ENCODE peak calls at places on chromosomes 5 and 9, in ten cellular contexts. U is keratinocyte, C is heart left ventricle, E is tibial nerve, G is ovary, P is fibroblast of lung, J is body of pancreas, F is upper lobe of right lung, K is A673, R is Peyer's patch. T is an unnamed sample.

GRCh38 chr5:16600397-16600796 is 16.4 kb downstream of the RETREG1 start:
- DNase-seq in U (no peak), C (peak; percentile 80), E (peak; percentile 72), G (peak; percentile 75), P (peak; percentile 27), J (peak; percentile 24), F (peak; percentile 84), K (peak; percentile 23), R (no peak), T (no peak)

GRCh38 chr9:95025213-95026170 is 292.0 kb downstream of the FANCC start:
- DNase-seq in U (no peak), C (peak; percentile 83), E (peak; percentile 36), G (peak; percentile 57), P (peak; percentile 90), J (peak; percentile 90), F (peak; percentile 73), K (peak; percentile 85), R (peak; percentile 71), T (peak; percentile 89)

GRCh38 chr5:1354491-1355033 is 9.7 kb upstream of the CLPTM1L start:
- DNase-seq in U (no peak), C (no peak), E (no peak), G (no peak), P (no peak), J (no peak), F (no peak), K (no peak), R (no peak), T (no peak)

GRCh38 chr9:87950765-87951488 is 23.4 kb downstream of the CDK20 start:
- DNase-seq in U (no peak), C (no peak), E (no peak), G (no peak), P (peak; percentile 40), J (no peak), F (no peak), K (peak; percentile 63), R (no peak), T (no peak)

GRCh38 chr9:79028101-79028500 is 543.7 kb upstream of the TLE4 start:
- DNase-seq in U (peak; percentile 26), C (no peak), E (no peak), G (no peak), P (peak; percentile 46), J (no peak), F (no peak), K (no peak), R (no peak), T (no peak)

GRCh38 chr5:103745353-103746065 is 182.9 kb upstream of the NUDT12 start:
- DNase-seq in U (no peak), C (no peak), E (no peak), G (no peak), P (peak; percentile 15), J (no peak), F (no peak), K (no peak), R (no peak), T (no peak)

GRCh38 chr9:110340306-110340705 is 2.6 kb upstream of the TXNDC8 start:
- DNase-seq in U (no peak), C (no peak), E (no peak), G (no peak), P (peak; percentile 20), J (no peak), F (no peak), K (peak; percentile 37), R (no peak), T (no peak)

GRCh38 chr9:36192196-36192595 is 1.5 kb downstream of the CLTA start:
- DNase-seq in U (no peak), C (no peak), E (no peak), G (no peak), P (peak; percentile 32), J (no peak), F (no peak), K (peak; percentile 24), R (no peak), T (no peak)

GRCh38 chr5:959581-960531 is 48.7 kb upstream of the NKD2 start:
- DNase-seq in U (no peak), C (no peak), E (no peak), G (no peak), P (no peak), J (no peak), F (peak; percentile 64), K (no peak), R (no peak), T (no peak)

GRCh38 chr5:146744358-146744757 is 134.2 kb downstream of the PPP2R2B start:
- DNase-seq in U (no peak), C (no peak), E (no peak), G (no peak), P (peak; percentile 4), J (no peak), F (no peak), K (no peak), R (no peak), T (no peak)

GRCh38 chr9:108852089-108852488 is 3.7 kb downstream of the ACTL7B start:
- DNase-seq in U (no peak), C (no peak), E (no peak), G (no peak), P (no peak), J (no peak), F (no peak), K (no peak), R (no peak), T (no peak)

GRCh38 chr5:78320461-78320860 is 26.0 kb upstream of the AP3B1 start:
- DNase-seq in U (no peak), C (no peak), E (peak; percentile 9), G (no peak), P (peak; percentile 62), J (no peak), F (no peak), K (peak; percentile 48), R (no peak), T (no peak)

DNA sequence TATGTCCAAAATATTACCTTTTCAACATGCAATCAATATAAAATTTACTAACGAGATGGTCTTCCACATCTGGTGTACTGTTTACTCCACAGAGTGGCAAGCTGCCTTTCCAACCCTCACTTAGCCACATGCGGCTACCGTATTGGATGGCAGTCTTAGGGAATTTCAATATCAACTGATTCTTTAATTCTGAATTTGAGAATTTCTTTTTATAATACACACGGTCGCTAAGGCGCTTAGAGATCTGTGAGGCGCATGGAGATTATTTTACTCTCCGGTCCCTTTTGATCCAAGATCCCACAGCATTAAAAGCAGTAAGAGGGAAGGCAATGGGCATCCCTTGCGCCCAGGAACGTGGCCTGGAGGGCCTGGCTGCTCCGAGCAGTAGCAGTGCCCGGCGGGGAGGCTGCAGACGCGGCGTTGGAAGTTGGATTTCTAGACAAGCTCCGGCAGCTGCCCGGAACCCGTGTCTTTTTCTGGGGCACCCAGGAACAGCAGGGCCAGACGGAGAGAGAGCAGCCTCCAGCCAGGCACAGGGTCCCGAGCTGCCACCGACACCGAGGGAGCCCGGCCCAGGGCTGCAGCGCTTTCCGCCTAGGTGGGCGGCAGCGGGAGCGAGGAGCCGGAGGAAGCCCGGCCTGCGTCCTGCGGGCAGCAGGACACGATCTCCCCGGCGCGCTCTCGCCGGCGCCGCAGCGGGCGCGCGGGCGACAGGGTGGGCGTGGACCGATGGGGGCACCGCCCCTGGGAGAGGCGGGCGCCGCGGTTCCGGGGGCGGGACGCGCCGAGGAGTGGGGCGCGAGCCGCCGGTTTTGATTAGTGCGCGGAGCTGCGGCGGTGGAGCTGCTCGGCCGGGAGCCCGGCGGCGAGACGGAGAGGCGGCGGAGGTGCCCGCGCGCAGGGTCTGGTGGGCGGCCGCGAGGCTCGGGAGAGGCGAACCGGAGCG is at the start of gene UGCG:
- DNase-seq in U (no peak), C (peak; percentile 92), E (peak; percentile 73), G (peak; percentile 87), P (peak; percentile 87), J (peak; percentile 91), F (peak; percentile 95), K (peak; percentile 92), R (peak; percentile 94), T (peak; percentile 92)
- H3K4me1 ChIP-seq in U (peaks cover 34% of the 10 kb centered on the region), C (peaks cover 36% of the 10 kb centered on the region), E (peaks cover 26% of the 10 kb centered on the region), G (peaks cover 6% of the 10 kb centered on the region), P (no peaks in the 10 kb centered on the region), J (peaks cover 39% of the 10 kb centered on the region), F (peaks cover 23% of the 10 kb centered on the region), K (peaks cover 20% of the 10 kb centered on the region), R (no peaks in the 10 kb centered on the region), T (no peaks in the 10 kb centered on the region)

GRCh38 chr9:91844656-91845291 is 105.3 kb downstream of the ROR2 start:
- DNase-seq in U (no peak), C (no peak), E (no peak), G (no peak), P (no peak), J (no peak), F (no peak), K (no peak), R (no peak), T (no peak)
- TF ChIP-seq CTCF in U (no peak), C (no peak), E (no peak), G (no peak), P (no peak), J (no peak), F (no peak), K (no peak), R (no peak), T (no peak)

DNA sequence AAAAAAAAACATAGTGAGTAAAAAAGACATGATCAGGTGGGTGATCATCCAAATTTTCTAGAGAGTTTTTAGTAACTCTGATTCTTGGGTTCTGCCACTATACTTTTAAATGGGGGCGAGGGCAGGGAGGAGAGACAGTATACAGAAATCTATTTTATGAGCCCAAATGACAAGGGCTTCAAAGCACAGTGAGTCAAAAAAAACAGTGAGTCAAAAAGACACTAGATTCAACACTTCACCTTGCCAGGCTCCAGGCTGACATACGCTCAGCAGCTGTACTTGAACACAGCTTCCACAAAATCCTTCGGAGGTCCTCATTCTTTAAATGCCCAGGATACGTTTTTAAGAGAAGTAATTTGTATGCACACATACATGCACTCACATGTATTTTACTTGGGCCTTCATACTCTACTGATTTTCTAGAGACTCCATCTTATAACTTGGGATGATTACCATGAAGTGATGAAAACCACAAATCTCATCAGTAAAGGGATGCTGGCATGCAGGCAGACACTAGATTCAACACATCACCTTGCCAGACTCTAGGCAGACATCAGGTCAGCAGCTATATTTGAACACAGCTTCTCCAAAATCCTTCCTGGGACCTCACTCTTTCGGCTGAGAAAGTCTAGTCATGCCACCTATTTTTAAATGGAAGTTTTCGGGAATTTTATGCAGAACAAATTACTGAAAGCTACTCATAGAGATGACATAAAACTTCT is 28.8 kb downstream of the NR3C1 start:
- DNase-seq in U (no peak), C (no peak), E (no peak), G (no peak), P (no peak), J (no peak), F (no peak), K (no peak), R (no peak), T (no peak)
- H3K4me1 ChIP-seq in U (peaks cover 23% of the 10 kb centered on the region), C (peaks cover 54% of the 10 kb centered on the region), E (peaks cover 4% of the 10 kb centered on the region), G (peaks cover 1% of the 10 kb centered on the region), P (peaks cover 17% of the 10 kb centered on the region), J (peaks cover 9% of the 10 kb centered on the region), F (peaks cover 19% of the 10 kb centered on the region), K (no peaks in the 10 kb centered on the region), R (no peaks in the 10 kb centered on the region), T (peaks cover 3% of the 10 kb centered on the region)

GRCh38 chr9:116596646-116597045 is 90.5 kb upstream of the TRIM32 start:
- DNase-seq in U (no peak), C (no peak), E (no peak), G (no peak), P (no peak), J (no peak), F (no peak), K (peak; percentile 51), R (no peak), T (no peak)

GRCh38 chr9:116594552-116594951 is 92.6 kb upstream of the TRIM32 start:
- DNase-seq in U (no peak), C (no peak), E (no peak), G (no peak), P (peak; percentile 69), J (no peak), F (no peak), K (peak; percentile 33), R (no peak), T (peak; percentile 22)

GRCh38 chr9:116605060-116605459 is 82.0 kb upstream of the TRIM32 start:
- DNase-seq in U (no peak), C (no peak), E (no peak), G (no peak), P (no peak), J (no peak), F (no peak), K (no peak), R (no peak), T (no peak)

GRCh38 chr9:116599342-116599884 is 87.7 kb upstream of the TRIM32 start:
- DNase-seq in U (no peak), C (no peak), E (no peak), G (no peak), P (no peak), J (no peak), F (no peak), K (no peak), R (no peak), T (no peak)
- TF ChIP-seq CTCF in U (no peak), C (no peak), E (no peak), G (no peak), P (no peak), J (no peak), F (no peak), K (peak; percentile 33), R (no peak), T (no peak)